ENCODE peak calls at places on chromosome 14, in ten cellular contexts. J is heart left ventricle; S is heart right ventricle; Q is brain microvascular endothelial cell; P is tibial artery; T is Panc1; H is lung; Y is A549; V is CD8-positive, alpha-beta T cell; G is cardiac fibroblast. Z is an unnamed sample.

GRCh38 chr14:30894923-30895515 is 20.7 kb downstream of the COCH start:
- DNase-seq in J (no peak), S (no peak), Q (no peak), P (no peak), T (no peak), H (no peak), Y (no peak), V (no peak), G (no peak), Z (no peak)

GRCh38 chr14:50031534-50032313 is 84.6 kb downstream of the VCPKMT start:
- DNase-seq in J (no peak), S (no peak), Q (no peak), P (no peak), T (no peak), H (no peak), Y (no peak), V (no peak), G (peak; percentile 27), Z (no peak)

GRCh38 chr14:56590535-56590951 is 10.9 kb downstream of the TMEM260 start:
- DNase-seq in J (no peak), S (peak; percentile 9), Q (no peak), P (no peak), T (no peak), H (no peak), Y (no peak), V (no peak), G (no peak), Z (no peak)

GRCh38 chr14:88380405-88380804 is 5.1 kb upstream of the SPATA7 start:
- DNase-seq in J (no peak), S (no peak), Q (no peak), P (no peak), T (no peak), H (no peak), Y (peak; percentile 12), V (no peak), G (peak; percentile 42), Z (no peak)

GRCh38 chr14:93199031-93199430 is 7.8 kb downstream of the GON7 start:
- DNase-seq in J (no peak), S (no peak), Q (no peak), P (no peak), T (no peak), H (no peak), Y (no peak), V (no peak), G (no peak), Z (no peak)

GRCh38 chr14:64174922-64175782 is 119.0 kb downstream of the ESR2 start:
- DNase-seq in J (no peak), S (no peak), Q (no peak), P (no peak), T (no peak), H (no peak), Y (no peak), V (no peak), G (no peak), Z (no peak)

GRCh38 chr14:67557656-67558055 is 24.6 kb downstream of the PLEKHH1 start:
- DNase-seq in J (no peak), S (no peak), Q (no peak), P (no peak), T (no peak), H (no peak), Y (no peak), V (no peak), G (no peak), Z (no peak)

GRCh38 chr14:100722367-100722766 is 4.3 kb upstream of the DLK1 start:
- DNase-seq in J (peak; percentile 21), S (no peak), Q (no peak), P (no peak), T (no peak), H (no peak), Y (no peak), V (no peak), G (no peak), Z (no peak)

GRCh38 chr14:58969951-58970751 is 218.3 kb upstream of the DAAM1 start:
- DNase-seq in J (no peak), S (no peak), Q (peak; percentile 41), P (no peak), T (no peak), H (no peak), Y (no peak), V (no peak), G (peak; percentile 65), Z (peak; percentile 21)

DNA sequence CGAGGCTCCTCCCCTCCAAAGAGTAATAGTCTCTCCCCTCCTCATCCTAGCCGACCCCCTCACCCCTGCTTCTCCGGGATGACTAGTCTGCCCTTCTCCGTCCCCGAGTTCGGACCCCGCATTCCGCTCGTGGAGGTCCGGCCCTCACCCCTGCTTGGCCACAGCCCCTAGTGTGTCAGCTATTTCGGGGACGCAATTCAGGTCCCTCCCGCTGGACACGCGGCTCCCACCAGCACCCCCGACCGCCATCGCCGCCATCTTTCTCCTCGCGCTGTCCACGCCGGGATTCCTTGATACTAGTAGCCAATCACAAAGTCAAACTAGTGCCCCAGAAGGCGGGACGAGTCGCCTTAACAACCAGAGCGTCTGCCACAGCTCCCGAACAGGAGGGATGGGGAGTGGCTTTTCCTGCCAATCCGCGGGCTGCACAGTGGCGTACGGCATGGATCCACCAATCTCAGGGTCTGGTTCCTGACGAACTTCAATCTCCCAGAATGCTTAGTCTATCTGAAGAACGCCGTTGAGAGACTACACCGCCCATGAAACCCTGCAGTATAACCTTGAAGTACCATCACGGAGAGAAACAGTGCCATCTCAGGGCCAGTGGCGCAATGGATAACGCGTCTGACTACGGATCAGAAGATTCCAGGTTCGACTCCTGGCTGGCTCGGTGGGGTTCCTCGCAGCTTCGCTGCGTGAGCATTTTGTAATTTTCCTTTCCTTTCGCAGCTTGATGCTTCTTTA is at the start of gene PRMT5:
- DNase-seq in J (peak; percentile 98), S (peak; percentile 97), Q (peak; percentile 100), P (peak; percentile 100), T (peak; percentile 99), H (peak; percentile 99), Y (peak; percentile 98), V (peak; percentile 99), G (peak; percentile 100), Z (peak; percentile 99)
- TF ChIP-seq CTCF in J (no peak), S (no peak), Q (no peak), P (no peak), T (no peak), H (no peak), Y (no peak), V (no peak), G (no peak), Z (no peak)

DNA sequence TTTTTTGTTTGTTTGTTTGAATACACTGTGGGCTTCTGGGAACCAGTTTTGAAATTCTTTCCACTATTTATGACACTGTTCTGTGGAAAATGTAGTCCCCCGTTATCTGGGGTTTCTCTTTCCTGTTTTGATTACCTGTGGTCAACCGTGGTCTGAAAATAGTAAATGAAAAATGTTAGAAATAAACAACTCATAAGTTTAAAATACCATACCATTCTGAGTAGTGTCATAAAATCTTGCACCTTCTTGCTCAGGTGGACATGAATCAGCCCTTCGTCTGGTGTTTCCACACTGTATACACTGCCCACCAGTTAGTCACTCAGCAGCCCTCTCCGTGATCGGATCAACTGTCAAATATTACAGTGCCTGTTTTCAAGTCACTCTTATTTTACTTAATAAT is 5.1 kb upstream of the PAPOLA start:
- DNase-seq in J (no peak), S (no peak), Q (no peak), P (no peak), T (no peak), H (no peak), Y (no peak), V (no peak), G (no peak), Z (no peak)
- H3K4me3 ChIP-seq in J (no peak overlapping the region), S (no peak overlapping the region), Q (no peak overlapping the region), P (no peak overlapping the region), T (no peak overlapping the region), H (no peak overlapping the region), Y (no peak overlapping the region), V (no peak overlapping the region), G (no peak overlapping the region), Z (no peak overlapping the region)

GRCh38 chr14:75794615-75795038 is 133.6 kb downstream of the TTLL5 start:
- DNase-seq in J (no peak), S (no peak), Q (peak; percentile 46), P (no peak), T (peak; percentile 8), H (no peak), Y (no peak), V (no peak), G (peak; percentile 78), Z (no peak)
- TF ChIP-seq CTCF in J (peak; percentile 44), S (peak; percentile 76), Q (peak; percentile 45), P (no peak), T (peak; percentile 27), H (no peak), Y (peak; percentile 15), V (no peak), G (peak; percentile 53), Z (no peak)

GRCh38 chr14:72430457-72430856 is 463.4 kb downstream of the DPF3 start:
- DNase-seq in J (no peak), S (no peak), Q (no peak), P (no peak), T (no peak), H (no peak), Y (no peak), V (no peak), G (no peak), Z (no peak)
- H3K4me3 ChIP-seq in J (no peak overlapping the region), S (no peak overlapping the region), Q (no peak overlapping the region), P (no peak overlapping the region), T (no peak overlapping the region), H (no peak overlapping the region), Y (no peak overlapping the region), V (no peak overlapping the region), G (no peak overlapping the region), Z (no peak overlapping the region)

DNA sequence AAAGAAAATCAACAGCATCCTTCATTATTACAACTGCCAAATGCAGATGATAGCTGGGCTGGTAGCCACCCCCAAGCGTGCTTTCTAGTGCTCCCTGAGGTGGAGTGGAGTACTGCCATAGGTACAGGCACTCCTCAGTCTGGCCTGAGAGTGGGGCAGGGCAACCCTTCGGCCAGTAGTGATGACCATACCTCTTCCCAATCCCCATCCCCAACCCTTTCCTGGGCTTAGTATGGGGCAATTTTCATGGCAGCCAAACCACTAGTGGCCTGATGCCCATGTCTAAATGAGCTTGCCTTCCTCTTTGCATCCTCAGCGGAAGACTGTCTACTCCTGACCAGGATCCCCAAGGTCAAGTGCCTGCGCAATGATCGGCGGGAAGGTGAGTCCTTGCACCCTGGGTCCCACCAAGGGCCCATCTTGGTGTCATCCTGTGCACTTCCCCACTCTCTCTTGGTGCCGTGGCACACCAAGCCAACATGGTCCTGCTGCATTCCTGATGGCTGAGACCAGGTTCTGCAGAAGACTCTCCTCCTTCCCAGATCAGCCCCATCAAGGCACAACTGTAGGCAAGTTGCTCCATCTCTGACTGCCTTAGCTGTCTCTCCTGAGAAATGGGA is 65.8 kb downstream of the GALNT16 start:
- DNase-seq in J (peak; percentile 33), S (no peak), Q (no peak), P (peak; percentile 57), T (no peak), H (no peak), Y (peak; percentile 48), V (no peak), G (no peak), Z (no peak)
- TF ChIP-seq CTCF in J (no peak), S (no peak), Q (peak; percentile 33), P (no peak), T (no peak), H (no peak), Y (no peak), V (no peak), G (peak; percentile 21), Z (peak; percentile 39)

Z was measured in GM12864.